ENCODE peak calls at places on chromosomes 6 and 20, in four cellular contexts. L is H4; E is WTC11; N is activated naive CD4-positive, alpha-beta T cell treated with anti-CD3 and anti-CD28 coated beads, Interleukin-2, amount 10 ng/mL, durations not matched to agents 7 days and 5 days. Z is an unnamed sample.

GRCh38 chr20:8156603-8157079 is 24.6 kb downstream of the PLCB1 start:
- DNase-seq in L (peak), E (no peak), N (no peak), Z (peak)

GRCh38 chr6:5541025-5541424 is 279.7 kb downstream of the FARS2 start:
- DNase-seq in L (no peak), E (no peak), N (no peak), Z (no peak)

GRCh38 chr6:141562801-141563763 is 569.6 kb upstream of the GJE1 start:
- DNase-seq in L (peak), E (peak), N (peak), Z (peak)

GRCh38 chr20:51400051-51400926 is 142.2 kb downstream of the NFATC2 start:
- DNase-seq in L (no peak), E (no peak), N (peak), Z (no peak)

GRCh38 chr6:49300443-49300842 is 162.6 kb downstream of the MMUT start:
- DNase-seq in L (no peak), E (no peak), N (no peak), Z (no peak)

GRCh38 chr20:37693203-37693602 is 627 bp upstream of the CTNNBL1 start:
- DNase-seq in L (no peak), E (no peak), N (no peak), Z (no peak)

GRCh38 chr6:119172813-119173212 is 94.3 kb upstream of the FAM184A start:
- DNase-seq in L (no peak), E (no peak), N (no peak), Z (no peak)

GRCh38 chr6:33103776-33104175 is 28.0 kb downstream of the HLA-DPB1 start:
- DNase-seq in L (no peak), E (no peak), N (no peak), Z (no peak)

GRCh38 chr6:5752282-5752681 is 254.4 kb downstream of the NRN1 start:
- DNase-seq in L (peak), E (no peak), N (no peak), Z (no peak)

GRCh38 chr6:77143659-77144447 is 319.4 kb downstream of the HTR1B start:
- DNase-seq in L (no peak), E (no peak), N (no peak), Z (no peak)

GRCh38 chr6:12291083-12291784 is 1.1 kb downstream of the EDN1 start:
- DNase-seq in L (no peak), E (no peak), N (no peak), Z (no peak)

GRCh38 chr6:88631830-88632229 is 331.6 kb downstream of the RNGTT start:
- DNase-seq in L (no peak), E (no peak), N (no peak), Z (no peak)

GRCh38 chr6:223136-223535 is 69.2 kb upstream of the DUSP22 start:
- DNase-seq in L (no peak), E (no peak), N (no peak), Z (no peak)

GRCh38 chr6:159074120-159074684 is 29.4 kb upstream of the TAGAP start:
- DNase-seq in L (peak), E (no peak), N (no peak), Z (no peak)

Z was measured in DND-41.